ENCODE peak calls at places on chromosomes 6 and 20, in nine cellular contexts. H, K, Z, U, I, M, G, W and S are unnamed samples.

GRCh38 chr20:2693996-2694471 is 1.5 kb downstream of the EBF4 start:
- DNase-seq in K (no peak), I (peak), M (no peak), G (no peak), H (no peak), W (no peak), U (no peak), Z (no peak), S (no peak)

GRCh38 chr20:33668791-33669155 is 2.0 kb downstream of the ACTL10 start:
- DNase-seq in W (no peak), K (no peak), M (no peak), Z (no peak), H (no peak), G (no peak), I (no peak), U (no peak), S (no peak)

GRCh38 chr6:121697921-121698320 is 262.5 kb downstream of the GJA1 start:
- DNase-seq in M (no peak), I (no peak), Z (no peak), U (no peak), H (no peak), W (no peak), G (no peak), K (no peak), S (no peak)

GRCh38 chr6:157272866-157273755 is 50.2 kb downstream of the TMEM242 start:
- DNase-seq in H (no peak), I (no peak), G (no peak), M (no peak), K (no peak), U (no peak), W (no peak), Z (no peak), S (peak)

GRCh38 chr20:56801991-56802740 is 173.1 kb downstream of the TFAP2C start:
- DNase-seq in K (no peak), H (no peak), Z (no peak), W (no peak), U (no peak), M (peak), G (no peak), I (no peak), S (no peak)

GRCh38 chr6:113350521-113350920 is 506.6 kb upstream of the MARCKS start:
- DNase-seq in H (peak), M (no peak), I (no peak), W (no peak), U (no peak), K (no peak), Z (no peak), G (no peak), S (no peak)

GRCh38 chr6:139109558-139109957 is 25.3 kb upstream of the HECA start:
- DNase-seq in Z (no peak), K (peak), U (no peak), W (peak), H (peak), G (no peak), I (no peak), M (no peak), S (no peak)

GRCh38 chr20:10823585-10823984 is 149.8 kb upstream of the JAG1 start:
- DNase-seq in G (no peak), Z (no peak), W (no peak), K (no peak), M (no peak), I (no peak), U (no peak), H (no peak), S (no peak)

GRCh38 chr20:38204936-38205435 is 39.9 kb upstream of the TGM2 start:
- DNase-seq in U (no peak), W (no peak), M (no peak), Z (no peak), K (no peak), G (no peak), H (no peak), I (no peak), S (no peak)

GRCh38 chr6:30044630-30045029 is 16.4 kb upstream of the POLR1H start:
- DNase-seq in W (no peak), M (peak), U (no peak), Z (no peak), G (no peak), H (peak), K (no peak), I (no peak), S (no peak)

GRCh38 chr20:49395659-49396058 is 86.8 kb downstream of the KCNB1 start:
- DNase-seq in U (no peak), M (no peak), K (no peak), I (no peak), G (no peak), Z (no peak), W (no peak), H (no peak), S (no peak)

GRCh38 chr20:8073024-8073832 is 53.7 kb upstream of the TMX4 start:
- DNase-seq in G (no peak), I (no peak), Z (no peak), W (peak), M (peak), K (no peak), H (peak), U (no peak), S (peak)